ENCODE peak calls at places on chromosomes 6 and 20, in ten cellular contexts. J is A549, A is esophagus muscularis mucosa, F is nephron progenitor cell, Q is transverse colon, Z is esophagus squamous epithelium, G is WERI-Rb-1, C is left lung, B is Calu3, P is A673. M is an unnamed sample.

GRCh38 chr20:858011-858410 is 24.5 kb downstream of the FAM110A start:
- DNase-seq in Q (no peak), C (no peak), J (no peak), A (no peak), G (no peak), P (no peak), Z (no peak), F (no peak), B (no peak), M (no peak)

GRCh38 chr6:133623065-133623464 is 265.8 kb upstream of the TCF21 start:
- DNase-seq in Q (no peak), F (no peak), B (no peak), G (no peak), A (no peak), Z (no peak), P (no peak), J (no peak), C (no peak), M (no peak)

GRCh38 chr20:51104960-51105460 is 82.1 kb upstream of the KCNG1 start:
- DNase-seq in F (no peak), A (no peak), Q (no peak), C (no peak), G (no peak), B (no peak), Z (no peak), J (no peak), P (no peak), M (no peak)

GRCh38 chr6:166999145-166999844 is at the start of gene CEP43:
- DNase-seq in A (peak; percentile 97), J (peak; percentile 66), C (peak; percentile 99), P (peak; percentile 96), F (peak; percentile 98), G (peak; percentile 94), Q (peak; percentile 95), Z (peak; percentile 73), B (peak; percentile 96), M (peak; percentile 84)

GRCh38 chr20:61731363-61732181 is 334.1 kb downstream of the TAF4 start:
- DNase-seq in Q (no peak), G (no peak), P (no peak), F (no peak), C (no peak), Z (no peak), A (no peak), J (peak; percentile 31), B (no peak), M (no peak)

GRCh38 chr20:41286240-41286851 is 31.2 kb downstream of the ZHX3 start:
- DNase-seq in C (no peak), P (no peak), Q (no peak), G (no peak), A (no peak), F (no peak), B (no peak), Z (no peak), J (no peak), M (no peak)

GRCh38 chr6:107809966-107810365 is 14.1 kb downstream of the SCML4 start:
- DNase-seq in Z (no peak), G (no peak), P (no peak), F (no peak), A (peak; percentile 70), C (no peak), J (no peak), B (no peak), Q (no peak), M (no peak)

GRCh38 chr6:111838749-111839484 is 34.3 kb downstream of the FYN start:
- DNase-seq in Q (no peak), B (no peak), P (no peak), C (no peak), A (no peak), J (no peak), Z (no peak), G (no peak), F (no peak), M (no peak)

GRCh38 chr6:153000243-153000642 is 2.3 kb downstream of the MTRF1L start:
- DNase-seq in G (no peak), C (no peak), Q (no peak), A (no peak), J (no peak), P (no peak), Z (no peak), F (no peak), B (no peak), M (no peak)

GRCh38 chr6:153001767-153002612 is 519 bp downstream of the MTRF1L start:
- DNase-seq in F (peak; percentile 34), P (no peak), C (no peak), A (no peak), B (no peak), G (no peak), Q (peak; percentile 10), Z (no peak), J (no peak), M (no peak)

GRCh38 chr6:153003294-153003645 is 761 bp upstream of the MTRF1L start:
- DNase-seq in C (no peak), B (no peak), J (no peak), G (no peak), F (no peak), Q (no peak), A (no peak), Z (no peak), P (no peak), M (no peak)

GRCh38 chr6:153002613-153003293 is at the start of gene MTRF1L:
- DNase-seq in C (peak; percentile 96), G (peak; percentile 96), Z (peak; percentile 71), A (peak; percentile 98), Q (peak; percentile 95), F (peak; percentile 92), B (peak; percentile 87), J (peak; percentile 79), P (peak; percentile 99), M (peak; percentile 97)
- TF ChIP-seq CTCF in C (no peak), G (no peak), Z (no peak), A (peak; percentile 15), Q (no peak), F (no peak), B (no peak), J (no peak), P (no peak), M (no peak)

DNA sequence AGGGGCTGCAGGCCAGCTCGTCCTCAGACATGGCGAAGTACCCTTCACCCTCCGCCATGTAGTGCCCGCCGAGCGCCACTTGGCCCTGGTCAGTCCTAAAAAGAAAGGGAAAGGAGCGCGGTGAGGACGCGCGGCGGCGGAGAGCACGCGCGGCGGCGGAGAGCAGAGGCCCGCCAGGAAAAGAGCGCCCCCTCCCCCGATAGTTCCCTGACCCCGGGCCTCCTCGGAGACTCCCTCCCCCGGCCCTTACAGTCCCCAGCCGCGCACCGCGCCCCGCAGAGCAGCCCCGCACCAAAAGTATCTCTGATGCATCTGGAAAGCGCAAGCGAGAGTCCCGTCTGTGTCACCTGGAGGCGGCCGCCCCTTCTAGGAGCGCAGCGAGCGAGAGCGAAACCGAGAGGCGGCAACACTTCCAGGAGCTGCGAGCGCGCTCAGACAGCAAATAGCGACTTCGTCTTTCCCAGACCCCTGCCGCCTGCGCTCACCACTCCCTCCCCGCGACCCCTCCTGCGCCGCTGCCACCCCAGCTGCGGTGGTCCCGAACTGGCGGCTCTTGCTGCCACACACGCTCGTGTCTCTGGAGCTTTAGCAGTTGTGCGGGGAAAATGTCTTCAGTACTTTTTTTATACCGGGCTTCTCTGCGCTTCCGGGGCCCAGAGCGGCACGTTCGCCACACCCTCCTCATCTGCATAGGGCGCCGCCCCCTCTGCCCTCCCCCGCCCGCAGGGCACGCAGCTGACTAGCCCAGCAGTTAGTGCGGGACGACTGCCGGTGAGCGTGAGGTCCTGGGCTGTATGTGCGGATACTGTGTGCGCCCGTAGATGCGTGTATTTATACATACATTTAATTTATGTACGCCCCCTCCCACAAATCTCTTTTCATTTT is at the start of gene TENT5A:
- DNase-seq in Z (peak; percentile 42), A (peak; percentile 98), F (peak; percentile 86), B (peak; percentile 94), C (peak; percentile 98), G (peak; percentile 92), Q (peak; percentile 95), P (peak; percentile 94), J (peak; percentile 59), M (peak; percentile 99)
- TF ChIP-seq CTCF in Z (no peak), A (no peak), F (no peak), B (no peak), C (no peak), G (peak; percentile 13), Q (no peak), P (peak; percentile 46), J (no peak), M (no peak)

GRCh38 chr20:33490934-33491656 is 1.2 kb downstream of the CBFA2T2 start:
- DNase-seq in Q (no peak), P (peak; percentile 11), Z (no peak), A (no peak), C (no peak), J (no peak), B (no peak), F (no peak), G (no peak), M (no peak)

GRCh38 chr20:33488201-33488600 is 1.7 kb upstream of the CBFA2T2 start:
- DNase-seq in F (no peak), B (no peak), G (no peak), P (no peak), J (no peak), A (no peak), C (no peak), Z (no peak), Q (no peak), M (no peak)

GRCh38 chr20:33489495-33490022 is 337 bp upstream of the CBFA2T2 start:
- DNase-seq in G (peak; percentile 99), Q (peak; percentile 100), C (peak; percentile 100), B (peak; percentile 100), P (peak; percentile 97), A (peak; percentile 100), Z (peak; percentile 85), F (peak; percentile 99), J (peak; percentile 94), M (peak; percentile 99)

GRCh38 chr20:33493076-33493766 is 3.3 kb downstream of the CBFA2T2 start:
- DNase-seq in G (no peak), F (no peak), J (no peak), P (no peak), A (no peak), C (no peak), Q (no peak), Z (no peak), B (no peak), M (no peak)

DNA sequence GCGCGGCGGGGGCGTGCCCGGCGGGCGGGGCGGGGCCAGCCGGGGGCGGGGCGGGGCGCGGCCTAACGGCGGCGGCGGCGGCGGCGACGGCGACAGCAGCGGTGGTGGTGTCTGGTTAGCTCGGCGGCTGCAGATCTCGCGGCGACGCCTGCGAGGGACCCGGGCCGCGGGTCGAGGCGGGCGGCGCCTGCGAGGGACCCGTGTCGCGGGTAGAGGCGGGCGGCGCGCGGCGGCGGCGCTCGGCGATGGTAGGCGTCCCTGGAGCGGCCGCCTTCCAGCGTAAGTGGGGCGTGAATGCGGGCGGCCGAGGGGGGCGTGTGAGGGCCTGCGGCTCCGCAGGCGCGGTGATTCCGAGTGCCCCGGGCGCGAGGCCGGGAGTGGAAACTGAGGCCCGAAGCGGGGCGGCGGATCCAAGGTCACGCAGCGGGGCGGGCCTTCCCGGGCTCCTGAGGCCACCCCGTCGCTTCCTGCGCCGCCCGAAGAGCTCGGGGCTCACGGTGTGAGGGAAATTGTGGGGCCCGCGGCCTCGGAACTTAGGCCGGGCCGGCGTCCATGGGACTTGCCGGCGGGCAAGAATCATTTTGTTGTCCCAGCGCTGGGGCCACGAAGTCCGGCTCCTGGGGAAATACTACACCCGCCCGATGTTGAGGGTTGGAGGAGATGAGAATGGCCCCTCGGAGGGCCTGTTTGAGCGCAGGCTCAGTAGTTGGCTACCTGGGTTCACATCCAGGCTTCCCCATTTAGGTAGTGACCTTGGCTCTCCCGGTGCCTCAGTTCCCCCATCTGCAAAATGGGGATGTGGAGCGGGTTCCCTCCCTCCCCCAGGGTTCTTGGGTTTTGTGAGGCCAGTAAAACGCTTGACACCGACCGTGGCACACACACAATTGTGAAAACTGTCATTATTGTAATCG is at the start of gene CBFA2T2:
- DNase-seq in P (no peak), G (no peak), F (no peak), Z (no peak), J (peak; percentile 50), C (no peak), Q (peak; percentile 65), B (no peak), A (no peak), M (peak; percentile 92)
- TF ChIP-seq CTCF in P (no peak), G (no peak), F (no peak), Z (no peak), J (no peak), C (no peak), Q (no peak), B (no peak), A (no peak), M (no peak)

GRCh38 chr6:138289739-138290138 is 71.4 kb upstream of the PBOV1 start:
- DNase-seq in J (peak; percentile 6), P (no peak), G (peak; percentile 72), Z (no peak), C (no peak), Q (no peak), B (peak; percentile 45), F (peak; percentile 25), A (no peak), M (no peak)
- TF ChIP-seq CTCF in J (no peak), P (peak; percentile 24), G (peak; percentile 70), Z (no peak), C (no peak), Q (no peak), B (no peak), F (peak; percentile 7), A (no peak), M (no peak)

M was measured in lower leg skin.